ENCODE peak calls at places on chromosome 14, in six cellular contexts. Z, N, H, P, R and E are unnamed samples.

GRCh38 chr14:50319721-50320120 is 7.6 kb downstream of the DMAC2L start:
- DNase-seq in H (peak), P (no peak), R (no peak), N (no peak), Z (no peak), E (peak)

GRCh38 chr14:88463318-88463717 is 77.9 kb downstream of the SPATA7 start:
- DNase-seq in N (no peak), P (peak), H (peak), R (no peak), Z (peak), E (peak)

GRCh38 chr14:86243158-86243557 is 713.2 kb downstream of the FLRT2 start:
- DNase-seq in N (no peak), Z (peak), R (no peak), H (no peak), P (no peak), E (no peak)

GRCh38 chr14:99522457-99522891 is 41.3 kb downstream of the CCNK start:
- DNase-seq in P (peak), H (peak), N (peak), Z (peak), R (peak), E (peak)

GRCh38 chr14:77120771-77121743 is 20.5 kb downstream of the ZDHHC22 start:
- DNase-seq in R (no peak), P (no peak), H (no peak), Z (no peak), N (no peak), E (no peak)

GRCh38 chr14:49970474-49971147 is 77.7 kb downstream of the ARF6 start:
- DNase-seq in H (no peak), P (no peak), R (peak), Z (no peak), N (peak), E (no peak)

GRCh38 chr14:60266021-60266937 is 17.3 kb downstream of the PPM1A start:
- DNase-seq in R (no peak), N (no peak), P (peak), H (peak), Z (peak), E (peak)

GRCh38 chr14:89360277-89360676 is 56.8 kb downstream of the FOXN3 start:
- DNase-seq in Z (no peak), N (no peak), P (no peak), R (no peak), H (no peak), E (no peak)

GRCh38 chr14:102530828-102531478 is 21.4 kb upstream of the ANKRD9 start:
- DNase-seq in P (no peak), R (no peak), Z (no peak), N (no peak), H (peak), E (peak)

GRCh38 chr14:101965145-101965531 is 765 bp downstream of the DYNC1H1 start:
- DNase-seq in H (no peak), P (peak), R (peak), Z (peak), N (peak), E (peak)

GRCh38 chr14:73494593-73494992 is 3.9 kb downstream of the RIOX1 start:
- DNase-seq in N (no peak), Z (no peak), R (no peak), H (no peak), P (no peak), E (no peak)

GRCh38 chr14:68110989-68111704 is 291.6 kb downstream of the RAD51B start:
- DNase-seq in R (peak), Z (no peak), P (no peak), N (no peak), H (no peak), E (no peak)

GRCh38 chr14:74299061-74299545 is 3.6 kb downstream of the ABCD4 start:
- DNase-seq in Z (no peak), R (peak), P (no peak), H (peak), N (peak), E (peak)

GRCh38 chr14:43356382-43356781 is 1150.7 kb downstream of the FSCB start:
- DNase-seq in H (no peak), Z (no peak), N (no peak), P (no peak), R (no peak), E (no peak)

GRCh38 chr14:70002589-70003240 is 123.5 kb downstream of the SMOC1 start:
- DNase-seq in N (no peak), P (no peak), Z (no peak), H (no peak), R (peak), E (no peak)

GRCh38 chr14:62018606-62019005 is 256.4 kb downstream of the SNAPC1 start:
- DNase-seq in N (no peak), Z (no peak), P (no peak), R (no peak), H (no peak), E (no peak)

DNA sequence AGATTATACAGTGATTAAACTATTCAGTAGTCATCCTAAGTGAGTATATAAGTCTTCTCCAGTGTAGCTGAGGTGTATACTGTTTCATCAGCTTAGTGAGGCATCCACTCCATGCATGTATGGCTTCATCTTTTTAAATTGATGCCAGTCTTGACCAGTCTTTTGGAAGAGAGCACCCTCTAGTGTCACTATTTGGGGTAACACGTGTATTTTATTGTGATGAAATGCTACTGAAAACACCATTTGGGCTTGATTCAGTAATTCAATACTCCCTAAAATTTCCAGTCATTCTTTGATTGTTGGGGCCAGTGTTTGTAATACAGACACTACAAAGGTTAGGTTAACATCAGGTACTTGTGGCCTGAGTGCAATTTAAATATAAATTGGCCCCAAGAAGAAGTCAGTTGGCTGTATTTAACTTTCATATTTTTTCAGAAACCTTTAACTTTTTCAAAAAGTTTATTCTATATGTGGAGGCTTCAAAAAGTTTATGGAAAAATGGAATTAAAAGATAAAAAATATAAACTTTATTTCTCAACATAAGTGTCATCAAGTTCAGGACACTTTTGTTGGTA is 35.3 kb downstream of the MIPOL1 start:
- DNase-seq in R (peak), P (peak), H (peak), N (peak), Z (peak), E (peak)
- TF ChIP-seq CTCF in R (peak), P (peak), H (peak), N (peak), Z (peak), E (peak)

GRCh38 chr14:64654072-64654899 is 49.9 kb upstream of the PLEKHG3 start:
- DNase-seq in P (no peak), Z (peak), H (peak), R (peak), N (peak), E (peak)
- H3K4me3 ChIP-seq in P (no peak), Z (no peak), H (no peak), R (no peak), N (no peak), E (no peak)

DNA sequence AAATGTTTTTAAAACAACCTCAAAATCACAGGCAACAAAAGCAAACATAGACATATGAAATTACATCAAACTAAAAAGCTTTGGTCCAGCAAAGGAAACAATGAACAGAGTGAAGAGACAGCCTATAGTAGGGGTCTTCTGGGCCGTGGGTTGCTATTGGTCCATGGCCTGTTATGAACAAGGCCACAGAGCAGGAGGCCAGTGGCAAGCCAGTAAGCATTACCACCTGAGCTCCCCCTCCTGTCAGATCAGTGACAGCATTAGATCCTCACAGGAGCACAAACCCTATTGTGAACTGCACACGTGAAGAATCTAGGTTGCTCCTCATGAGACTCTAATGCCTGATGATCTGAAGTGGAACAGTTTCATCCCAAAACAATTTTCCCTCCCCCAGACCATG is 174.0 kb downstream of the DIO2 start:
- DNase-seq in P (no peak), N (no peak), H (no peak), Z (no peak), R (no peak), E (no peak)
- TF ChIP-seq CTCF in P (no peak), N (no peak), H (no peak), Z (no peak), R (no peak), E (no peak)

DNA sequence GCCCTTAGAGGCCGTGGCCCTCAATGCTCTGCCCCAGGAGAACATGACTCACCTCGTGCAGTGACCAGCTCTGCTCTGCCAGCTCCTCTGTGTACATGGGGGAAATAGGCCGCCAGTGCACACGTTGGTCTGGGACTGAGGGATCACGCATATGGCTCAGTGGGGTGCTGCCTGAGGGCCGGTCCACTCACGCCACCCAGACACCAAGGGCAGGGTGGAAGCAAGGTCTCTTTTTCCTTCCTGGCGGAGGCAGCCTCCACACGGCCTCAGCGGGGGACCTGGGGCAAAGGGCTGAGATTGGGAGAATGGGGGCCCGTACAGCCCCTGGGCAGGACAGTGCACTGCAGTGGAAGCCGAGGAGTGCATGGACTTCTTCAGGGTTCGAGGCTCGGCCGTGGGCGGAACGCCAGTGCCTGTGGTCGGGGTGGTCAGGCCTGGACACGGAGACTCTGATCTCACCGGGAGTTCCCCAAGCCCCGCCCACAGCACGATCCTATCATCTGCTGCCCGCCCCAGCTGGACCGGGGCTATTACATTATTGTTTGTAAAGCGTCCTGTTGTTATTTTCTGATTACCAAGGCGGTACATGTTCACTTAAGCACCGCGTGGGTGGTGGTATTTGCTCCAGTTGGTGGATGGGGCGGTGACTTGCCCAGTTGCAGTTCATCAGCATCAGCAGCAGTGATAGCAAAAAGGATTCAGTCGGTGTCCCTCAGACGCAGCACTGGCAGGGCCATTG is 38.8 kb upstream of the TDRD9 start:
- DNase-seq in P (no peak), H (peak), Z (no peak), R (no peak), N (no peak), E (peak)
- H3K4me3 ChIP-seq in P (no peak), H (no peak), Z (no peak), R (no peak), N (no peak), E (no peak)

GRCh38 chr14:38982837-38983236 is 120.2 kb downstream of the SEC23A start:
- DNase-seq in H (no peak), Z (no peak), R (no peak), P (no peak), N (no peak), E (no peak)
- TF ChIP-seq CTCF in H (no peak), Z (no peak), R (no peak), P (no peak), N (no peak), E (no peak)

GRCh38 chr14:100823488-100823887 is 2.4 kb upstream of the MEG3 start:
- DNase-seq in R (no peak), Z (no peak), H (no peak), N (no peak), P (no peak), E (no peak)

GRCh38 chr14:100826371-100827139 is 637 bp downstream of the MEG3 start:
- DNase-seq in H (no peak), N (no peak), R (no peak), Z (no peak), P (no peak), E (no peak)

GRCh38 chr14:100824156-100824555 is 1.8 kb upstream of the MEG3 start:
- DNase-seq in H (no peak), Z (no peak), P (peak), N (peak), R (peak), E (peak)

GRCh38 chr14:100825691-100826331 is at the start of gene MEG3:
- DNase-seq in P (no peak), Z (no peak), N (peak), R (peak), H (peak), E (peak)

GRCh38 chr14:100824946-100825690 is 800 bp upstream of the MEG3 start:
- DNase-seq in P (no peak), R (no peak), H (no peak), Z (no peak), N (peak), E (no peak)
- H3K4me3 ChIP-seq in P (no peak), R (peak), H (no peak), Z (no peak), N (peak), E (no peak)

DNA sequence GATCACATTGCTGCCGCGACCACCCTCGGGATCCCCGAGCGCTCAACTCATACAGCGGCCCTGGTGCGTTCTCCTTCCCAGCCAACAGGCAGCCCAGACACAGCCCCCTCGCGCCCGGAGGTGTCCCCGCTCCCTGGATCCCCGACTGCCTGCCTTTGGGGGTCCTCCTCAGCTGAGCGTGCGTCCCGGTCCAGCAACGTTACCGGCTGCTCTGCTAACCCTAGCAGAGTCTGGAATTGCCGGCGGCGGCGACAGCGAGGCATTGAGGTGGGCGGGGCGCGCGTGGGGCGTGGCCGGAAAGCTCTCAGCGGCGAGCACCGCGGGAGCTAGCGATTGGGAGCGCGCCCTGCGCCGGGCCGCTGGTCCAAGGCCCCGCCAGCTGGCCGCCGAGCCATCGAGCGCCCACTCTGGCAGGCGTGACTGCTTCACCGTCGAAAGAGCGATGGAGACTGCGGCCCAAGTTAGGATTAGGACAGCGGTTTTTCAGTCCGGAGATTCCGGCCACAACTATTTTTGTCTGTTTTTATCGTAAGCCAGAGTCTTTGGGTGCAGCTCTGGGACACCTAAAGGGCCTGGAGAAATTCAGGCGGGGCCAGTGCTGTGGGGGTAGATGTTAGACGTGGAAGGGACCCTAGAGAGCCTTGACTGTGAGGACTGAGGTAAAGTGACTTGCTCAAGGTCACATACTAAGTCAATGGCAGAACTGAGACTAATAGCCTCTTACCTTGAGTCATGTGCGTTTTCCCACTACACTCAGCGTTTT is at the start of gene HEATR5A:
- DNase-seq in H (peak), N (peak), Z (peak), R (peak), P (peak), E (peak)
- TF ChIP-seq CTCF in H (peak), N (peak), Z (no peak), R (peak), P (peak), E (no peak)

DNA sequence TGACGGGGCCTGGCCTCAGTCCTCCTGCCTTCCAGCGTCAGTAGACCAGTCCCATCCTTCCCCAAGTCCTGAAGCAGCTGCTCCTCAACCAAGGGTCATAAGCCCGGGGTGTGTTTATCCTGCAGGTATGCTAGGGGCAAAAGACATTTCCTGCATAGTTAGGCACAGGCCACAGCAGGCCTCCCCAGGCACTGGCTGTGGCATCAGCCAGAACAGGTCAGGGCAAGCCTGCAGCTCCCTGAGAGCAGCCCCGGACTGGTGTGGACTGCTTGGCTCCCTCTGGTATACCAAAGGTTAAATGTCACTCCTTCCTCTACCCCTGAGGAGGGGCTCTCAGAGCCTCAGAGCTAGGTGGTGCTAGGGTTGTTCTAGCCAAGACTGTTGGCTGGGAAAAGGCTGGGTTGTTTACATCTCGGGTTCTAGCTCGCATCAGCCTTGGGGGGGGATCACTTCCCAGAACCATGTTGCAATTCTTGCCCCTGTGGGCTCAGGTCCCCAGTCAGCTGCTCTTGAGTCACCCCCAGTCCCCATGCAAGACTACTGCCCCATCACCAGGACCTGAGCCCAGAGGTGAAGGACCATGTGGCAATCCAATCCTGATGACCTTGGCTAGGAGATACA is 2.9 kb downstream of the MMP14 start:
- DNase-seq in P (no peak), Z (peak), H (peak), N (peak), R (no peak), E (peak)
- H3K4me3 ChIP-seq in P (no peak), Z (peak), H (peak), N (peak), R (peak), E (peak)

DNA sequence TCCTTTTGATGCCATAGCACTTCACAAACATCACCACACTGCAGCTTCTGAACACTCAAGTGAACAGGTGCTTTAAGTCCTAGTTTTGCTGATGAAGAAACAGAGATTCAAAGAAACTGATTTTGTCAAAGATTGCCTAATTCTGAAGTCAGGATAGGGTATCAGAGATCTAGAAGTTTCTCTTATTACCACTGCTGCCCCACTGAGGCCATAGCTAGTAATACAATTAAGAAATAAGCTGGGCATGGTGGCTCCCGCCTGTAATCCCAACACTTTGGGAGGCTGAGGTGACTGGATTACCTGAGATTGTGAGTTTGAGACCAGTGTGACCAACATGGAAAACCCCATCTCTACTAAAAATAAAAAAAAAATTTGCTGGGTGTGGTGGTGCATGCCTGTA is 458.3 kb upstream of the SEL1L start:
- DNase-seq in N (no peak), R (no peak), Z (no peak), P (no peak), H (peak), E (peak)
- TF ChIP-seq CTCF in N (no peak), R (peak), Z (peak), P (peak), H (peak), E (peak)

GRCh38 chr14:104685216-104685997 is 4.0 kb upstream of the INF2 start:
- DNase-seq in R (no peak), N (no peak), P (no peak), H (peak), Z (peak), E (no peak)
- H3K4me3 ChIP-seq in R (no peak), N (no peak), P (no peak), H (no peak), Z (no peak), E (no peak)